ENCODE peak calls at places on chromosomes 3 and 15, in nine cellular contexts. C is M059J; G is ELR; I is iris pigment epithelial cell; A is WERI-Rb-1; T is HCEC 1CT; F is activated CD4-positive, alpha-beta T cell treated with anti-CD3 and anti-CD28 coated beads, Interleukin-2, amount 50 U/mL, for 24 hours; M is left colon; U is psoas muscle. J is an unnamed sample.
A peak's percentile ranks its signal among the peaks of the same experiment; 100 is the strongest.

GRCh38 chr15:85840079-85840801 is 45.5 kb upstream of the KLHL25 start:
- DNase-seq in T (peak; percentile 41), I (peak; percentile 54), F (peak; percentile 70), A (peak; percentile 92), G (peak; percentile 75), M (peak; percentile 96), C (peak; percentile 70), U (peak; percentile 92), J (peak; percentile 72)

GRCh38 chr3:140953028-140953960 is 11.7 kb downstream of the SLC25A36 start:
- DNase-seq in T (peak; percentile 63), M (no peak), C (peak; percentile 59), G (peak; percentile 70), U (no peak), A (no peak), F (no peak), I (peak; percentile 81), J (no peak)

GRCh38 chr3:101950510-101950909 is 101.2 kb downstream of the NFKBIZ start:
- DNase-seq in M (no peak), U (no peak), C (peak; percentile 100), I (peak; percentile 96), F (no peak), T (peak; percentile 86), A (no peak), G (peak; percentile 84), J (no peak)

GRCh38 chr3:132290833-132291232 is 26.4 kb upstream of the ACP3 start:
- DNase-seq in M (no peak), T (peak; percentile 94), C (no peak), A (no peak), I (peak; percentile 54), F (no peak), U (no peak), G (peak; percentile 33), J (no peak)

GRCh38 chr3:54294214-54294613 is 171.9 kb downstream of the CACNA2D3 start:
- DNase-seq in T (no peak), F (no peak), G (no peak), I (no peak), C (no peak), M (no peak), U (no peak), A (no peak), J (no peak)

GRCh38 chr3:105255351-105255750 is 111.4 kb upstream of the ALCAM start:
- DNase-seq in G (no peak), A (no peak), U (no peak), F (no peak), I (peak; percentile 25), C (peak; percentile 47), M (no peak), T (no peak), J (no peak)

GRCh38 chr3:118478706-118479276 is 555.9 kb downstream of the IGSF11 start:
- DNase-seq in M (no peak), C (peak; percentile 70), U (no peak), G (no peak), A (no peak), F (no peak), I (no peak), T (no peak), J (no peak)

GRCh38 chr3:14322001-14322400 is 80.4 kb upstream of the SLC6A6 start:
- DNase-seq in M (no peak), C (peak; percentile 50), A (no peak), G (no peak), I (no peak), U (no peak), T (no peak), F (no peak), J (no peak)

GRCh38 chr3:63918321-63918720 is 6.1 kb upstream of the SCAANT1 start:
- DNase-seq in F (no peak), T (peak; percentile 59), I (peak; percentile 65), U (no peak), M (no peak), C (peak; percentile 11), G (peak; percentile 23), A (no peak), J (no peak)

GRCh38 chr3:132038198-132038825 is 3.5 kb upstream of the CPNE4 start:
- DNase-seq in M (no peak), T (peak; percentile 54), I (peak; percentile 27), G (peak; percentile 55), C (peak; percentile 23), U (no peak), F (no peak), A (no peak), J (peak; percentile 20)

GRCh38 chr15:25178835-25179672 is 224.3 kb downstream of the SNRPN start:
- DNase-seq in A (peak; percentile 2), C (no peak), T (no peak), U (peak; percentile 39), G (no peak), F (no peak), M (no peak), I (no peak), J (no peak)

GRCh38 chr3:94062513-94063404 is at the start of the genes DHFR2 and NSUN3:
- DNase-seq in I (peak; percentile 98), F (peak; percentile 61), T (peak; percentile 97), U (peak; percentile 91), M (peak; percentile 91), C (peak; percentile 99), A (peak; percentile 94), G (peak; percentile 98), J (peak; percentile 92)

GRCh38 chr15:70635895-70636294 is 127.5 kb downstream of the UACA start:
- DNase-seq in M (no peak), T (no peak), A (no peak), F (no peak), G (no peak), I (no peak), C (no peak), U (no peak), J (no peak)

GRCh38 chr3:5022966-5023776 is 43.9 kb downstream of the BHLHE40 start:
- DNase-seq in G (peak; percentile 98), A (no peak), I (peak; percentile 99), U (peak; percentile 76), C (peak; percentile 99), T (peak; percentile 99), M (no peak), F (no peak), J (no peak)

GRCh38 chr15:29456255-29456654 is 186.6 kb upstream of the NSMCE3 start:
- DNase-seq in T (no peak), A (no peak), I (no peak), C (no peak), U (no peak), M (no peak), G (no peak), F (no peak), J (no peak)

GRCh38 chr3:188649521-188649920 is 495.6 kb downstream of the LPP start:
- DNase-seq in U (no peak), G (peak; percentile 73), I (peak; percentile 65), A (no peak), M (no peak), F (no peak), T (peak; percentile 68), C (peak; percentile 42), J (no peak)

GRCh38 chr15:41954036-41954435 is 18.3 kb downstream of the EHD4 start:
- DNase-seq in I (no peak), U (no peak), T (no peak), C (no peak), A (no peak), G (no peak), F (no peak), M (no peak), J (no peak)

GRCh38 chr15:26082833-26083174 is 219.7 kb upstream of the ATP10A start:
- DNase-seq in M (no peak), U (no peak), I (no peak), T (no peak), C (no peak), A (peak; percentile 30), F (no peak), G (no peak), J (peak; percentile 54)

GRCh38 chr3:149274220-149274619 is 52.6 kb upstream of the CP start:
- DNase-seq in T (no peak), U (no peak), A (no peak), C (no peak), M (no peak), I (peak; percentile 34), F (no peak), G (no peak), J (no peak)

GRCh38 chr15:70033529-70034140 is 64.1 kb downstream of the TLE3 start:
- DNase-seq in M (no peak), U (no peak), F (no peak), C (peak; percentile 49), G (peak; percentile 9), T (no peak), A (peak; percentile 87), I (peak; percentile 31), J (peak; percentile 63)

GRCh38 chr3:184176377-184177330 is 2.0 kb downstream of the AP2M1 start:
- DNase-seq in I (peak; percentile 98), M (peak; percentile 48), U (peak; percentile 83), G (peak; percentile 98), C (peak; percentile 98), F (no peak), A (peak; percentile 94), T (peak; percentile 98), J (no peak)

GRCh38 chr15:68511073-68511991 is 67.5 kb upstream of the CORO2B start:
- DNase-seq in M (no peak), C (peak; percentile 93), T (no peak), I (no peak), U (no peak), F (no peak), G (no peak), A (no peak), J (no peak)

GRCh38 chr3:37223084-37223975 is 48.9 kb upstream of the LRRFIP2 start:
- DNase-seq in T (peak; percentile 78), C (peak; percentile 90), I (peak; percentile 47), G (peak; percentile 80), A (no peak), F (no peak), M (no peak), U (no peak), J (no peak)

J was measured in NCI-H524 treated with DMSO at 0.1 percent for 48 hours.